ENCODE peak calls at places on chromosomes 4 and X, in eight cellular contexts. F is SK-N-SH, L is cardiac fibroblast, M is coronary artery, O is IMR-90, G is neural crest cell, T is AG09319, Y is AG04449. Q is an unnamed sample.

GRCh38 chr4:11397146-11397545 is 31.5 kb downstream of the HS3ST1 start:
- DNase-seq in F (no peak), L (no peak), M (no peak), O (no peak), G (no peak), T (no peak), Y (no peak), Q (no peak)

GRCh38 chr4:175051974-175052373 is 133.8 kb downstream of the ADAM29 start:
- DNase-seq in F (no peak), L (no peak), M (no peak), O (no peak), G (no peak), T (no peak), Y (no peak), Q (no peak)

GRCh38 chrX:39931554-39932282 is 166.0 kb downstream of the BCOR start:
- DNase-seq in F (no peak), L (peak), M (no peak), O (no peak), G (no peak), T (no peak), Y (no peak), Q (no peak)

GRCh38 chr4:40427138-40427537 is 92.0 kb downstream of the CHRNA9 start:
- DNase-seq in F (no peak), L (no peak), M (no peak), O (no peak), G (no peak), T (no peak), Y (no peak), Q (no peak)

GRCh38 chrX:48489892-48490291 is 13.9 kb downstream of the FTSJ1 start:
- DNase-seq in F (no peak), L (no peak), M (no peak), O (no peak), G (no peak), T (no peak), Y (no peak), Q (no peak)

GRCh38 chrX:69616520-69617203 is 749 bp downstream of the EDA start:
- DNase-seq in F (peak), L (peak), M (peak), O (no peak), G (peak), T (no peak), Y (no peak), Q (peak)

GRCh38 chr4:33780952-33781655 is 2463.2 kb downstream of the ARAP2 start:
- DNase-seq in F (no peak), L (peak), M (no peak), O (peak), G (no peak), T (no peak), Y (no peak), Q (no peak)

GRCh38 chr4:152961041-152961751 is 25.1 kb downstream of the FHDC1 start:
- DNase-seq in F (no peak), L (peak), M (no peak), O (no peak), G (no peak), T (no peak), Y (no peak), Q (no peak)

GRCh38 chrX:19174401-19175025 is 52.2 kb upstream of the ADGRG2 start:
- DNase-seq in F (no peak), L (peak), M (no peak), O (peak), G (no peak), T (peak), Y (peak), Q (no peak)

GRCh38 chr4:99458911-99459447 is 23.8 kb upstream of the ADH7 start:
- DNase-seq in F (no peak), L (no peak), M (no peak), O (peak), G (no peak), T (no peak), Y (no peak), Q (no peak)

GRCh38 chr4:140331245-140331644 is 42.2 kb upstream of the SCOC start:
- DNase-seq in F (no peak), L (no peak), M (no peak), O (no peak), G (no peak), T (no peak), Y (no peak), Q (no peak)

GRCh38 chr4:137387924-137388323 is 144.4 kb downstream of the PCDH18 start:
- DNase-seq in F (no peak), L (peak), M (no peak), O (peak), G (no peak), T (no peak), Y (peak), Q (no peak)

DNA sequence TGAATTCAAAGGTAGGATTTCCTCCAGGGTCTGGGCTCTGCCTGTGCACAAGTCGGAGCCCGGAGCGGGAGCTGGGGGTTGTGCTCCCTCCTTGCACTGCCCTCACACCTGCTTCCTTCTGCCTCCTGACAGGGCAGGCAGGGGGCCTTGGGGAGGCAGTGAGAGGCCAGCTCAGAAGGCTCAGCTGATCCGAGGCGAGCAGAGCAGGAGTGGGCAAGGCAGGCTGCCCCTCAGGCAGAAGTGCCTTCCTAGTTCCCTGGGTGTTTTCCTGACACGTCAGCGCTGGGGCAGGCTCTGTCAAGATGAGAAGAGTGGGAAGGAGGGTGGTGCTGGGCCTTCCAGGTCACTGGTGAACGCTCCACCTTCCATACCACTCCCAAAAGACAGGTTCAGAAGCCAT is 5.5 kb upstream of the IRAK1 start:
- DNase-seq in F (no peak), L (no peak), M (no peak), O (no peak), G (no peak), T (no peak), Y (no peak), Q (no peak)
- TF ChIP-seq CTCF in F (no peak), L (no peak), M (no peak), O (no peak), G (no peak), T (no peak), Y (no peak), Q (no peak)

GRCh38 chr4:56990109-56990508 is 11.4 kb downstream of the POLR2B start:
- DNase-seq in F (no peak), L (peak), M (no peak), O (peak), G (no peak), T (no peak), Y (no peak), Q (no peak)

GRCh38 chr4:56986952-56987351 is 8.3 kb downstream of the POLR2B start:
- DNase-seq in F (no peak), L (no peak), M (no peak), O (no peak), G (no peak), T (no peak), Y (no peak), Q (no peak)

GRCh38 chr4:56981795-56982201 is 3.1 kb downstream of the POLR2B start:
- DNase-seq in F (no peak), L (peak), M (no peak), O (peak), G (no peak), T (no peak), Y (no peak), Q (no peak)

GRCh38 chr4:56986192-56986591 is 7.5 kb downstream of the POLR2B start:
- DNase-seq in F (no peak), L (no peak), M (no peak), O (no peak), G (no peak), T (no peak), Y (no peak), Q (no peak)
- TF ChIP-seq CTCF in F (no peak), L (no peak), M (no peak), O (no peak), G (no peak), T (no peak), Y (no peak), Q (no peak)

DNA sequence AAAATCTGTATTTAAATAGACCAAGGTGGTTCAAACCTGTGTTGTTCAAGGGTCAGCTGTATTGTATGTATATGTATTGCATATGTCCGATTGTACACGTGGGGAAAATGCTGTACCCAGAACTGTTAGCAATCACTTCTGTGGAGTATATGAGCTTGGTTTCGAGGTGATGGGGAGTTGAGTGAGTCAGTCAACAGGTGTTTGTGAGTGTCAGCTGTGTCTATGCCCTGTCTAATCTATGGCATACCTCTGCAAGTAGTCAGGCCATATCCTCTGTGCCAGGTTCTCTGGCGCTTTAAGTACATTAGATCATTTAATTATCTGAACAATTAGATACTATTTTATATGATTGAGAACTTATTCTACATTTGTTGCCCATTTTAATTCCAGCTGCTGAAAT is 7.4 kb downstream of the ZRSR2 start:
- DNase-seq in F (no peak), L (no peak), M (no peak), O (peak), G (no peak), T (no peak), Y (no peak), Q (no peak)
- TF ChIP-seq CTCF in F (no peak), L (no peak), M (no peak), O (no peak), G (no peak), T (no peak), Y (no peak), Q (no peak)

DNA sequence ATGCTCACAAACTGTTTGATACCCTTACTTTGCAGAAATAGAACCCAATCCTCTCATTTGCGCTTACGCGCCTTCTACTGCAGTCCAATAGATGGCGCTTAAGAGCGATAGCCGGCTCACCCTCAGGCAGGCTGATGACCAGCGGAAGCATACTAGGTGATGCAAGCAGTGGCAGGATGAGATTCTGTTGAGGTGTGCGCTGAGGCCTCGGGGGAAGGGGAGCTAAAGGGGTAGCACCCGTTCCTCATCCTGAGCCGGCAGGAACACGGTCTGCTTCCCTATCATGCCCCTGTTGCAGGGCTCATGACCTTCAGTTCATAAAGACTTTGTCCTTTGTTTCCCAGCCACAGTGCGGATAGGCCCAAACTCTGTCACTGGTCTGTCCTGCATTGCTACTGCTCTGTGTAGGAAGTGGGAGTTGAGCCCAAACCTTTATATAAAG is 628.9 kb downstream of the TLL1 start:
- DNase-seq in F (peak), L (peak), M (no peak), O (no peak), G (peak), T (no peak), Y (no peak), Q (no peak)
- TF ChIP-seq CTCF in F (peak), L (peak), M (peak), O (no peak), G (peak), T (no peak), Y (no peak), Q (peak)

GRCh38 chr4:38069271-38069760 is 109.1 kb downstream of the PTTG2 start:
- DNase-seq in F (peak), L (peak), M (no peak), O (peak), G (no peak), T (no peak), Y (no peak), Q (peak)
- TF ChIP-seq CTCF in F (peak), L (peak), M (no peak), O (peak), G (peak), T (peak), Y (peak), Q (peak)

GRCh38 chr4:81081156-81081555 is 50.6 kb downstream of the BMP3 start:
- DNase-seq in F (no peak), L (no peak), M (no peak), O (no peak), G (no peak), T (no peak), Y (no peak), Q (no peak)

GRCh38 chr4:81085979-81086378 is 55.5 kb downstream of the BMP3 start:
- DNase-seq in F (no peak), L (no peak), M (no peak), O (no peak), G (no peak), T (no peak), Y (no peak), Q (no peak)

GRCh38 chr4:81084624-81085023 is 54.1 kb downstream of the BMP3 start:
- DNase-seq in F (no peak), L (peak), M (no peak), O (peak), G (no peak), T (no peak), Y (no peak), Q (no peak)

GRCh38 chr4:81085291-81085690 is 54.8 kb downstream of the BMP3 start:
- DNase-seq in F (no peak), L (peak), M (no peak), O (no peak), G (no peak), T (no peak), Y (no peak), Q (no peak)

GRCh38 chr4:81084029-81084428 is 53.5 kb downstream of the BMP3 start:
- DNase-seq in F (no peak), L (peak), M (no peak), O (peak), G (no peak), T (no peak), Y (no peak), Q (no peak)
- TF ChIP-seq CTCF in F (no peak), L (peak), M (no peak), O (peak), G (no peak), T (peak), Y (peak), Q (no peak)

Q was measured in progenitor cell of endocrine pancreas.